ENCODE peak calls at places on chromosomes 7 and 10, in five cellular contexts. L is brain microvascular endothelial cell, U is NCI-H1436, A is AG09319, X is hypothalamus. W is an unnamed sample.

GRCh38 chr10:81873932-81874816 is 820 bp upstream of the NRG3 start:
- DNase-seq in L (peak; percentile 37), U (no peak), A (no peak), X (peak; percentile 53), W (no peak)

GRCh38 chr10:16893664-16894063 is 76.4 kb upstream of the RSU1 start:
- DNase-seq in L (no peak), U (no peak), A (no peak), X (no peak), W (no peak)

GRCh38 chr10:112383325-112383724 is 9.4 kb downstream of the ACSL5 start:
- DNase-seq in L (peak; percentile 45), U (no peak), A (peak; percentile 11), X (no peak), W (no peak)

GRCh38 chr10:97334370-97335175 is at the start of gene FRAT2:
- DNase-seq in L (peak; percentile 79), U (peak; percentile 85), A (peak; percentile 87), X (peak; percentile 91), W (no peak)

GRCh38 chr7:45177801-45178200 is 20.2 kb downstream of the RAMP3 start:
- DNase-seq in L (no peak), U (no peak), A (no peak), X (no peak), W (no peak)

GRCh38 chr10:2981361-2981801 is 86.0 kb upstream of the PFKP start:
- DNase-seq in L (no peak), U (no peak), A (no peak), X (no peak), W (no peak)

GRCh38 chr7:985915-986741 is 3.1 kb downstream of the CYP2W1 start:
- DNase-seq in L (peak; percentile 36), U (no peak), A (no peak), X (no peak), W (no peak)

GRCh38 chr10:67385566-67385965 is 310.4 kb downstream of the CTNNA3 start:
- DNase-seq in L (no peak), U (no peak), A (no peak), X (no peak), W (no peak)

GRCh38 chr10:84415539-84416244 is 87.3 kb downstream of the CCSER2 start:
- DNase-seq in L (no peak), U (no peak), A (no peak), X (no peak), W (no peak)

GRCh38 chr7:152335900-152336571 is 99.8 kb downstream of the KMT2C start:
- DNase-seq in L (no peak), U (no peak), A (no peak), X (no peak), W (no peak)

GRCh38 chr7:1192171-1192676 is 32.2 kb upstream of the ZFAND2A start:
- DNase-seq in L (peak; percentile 71), U (no peak), A (peak; percentile 16), X (no peak), W (peak; percentile 35)

GRCh38 chr10:11209810-11210141 is 192.1 kb downstream of the CELF2 start:
- DNase-seq in L (no peak), U (no peak), A (no peak), X (peak; percentile 25), W (no peak)

GRCh38 chr7:120856198-120856597 is 1.7 kb downstream of the TSPAN12 start:
- DNase-seq in L (no peak), U (no peak), A (no peak), X (no peak), W (no peak)

GRCh38 chr7:30412810-30413504 is 65.6 kb downstream of the NOD1 start:
- DNase-seq in L (peak; percentile 81), U (no peak), A (peak; percentile 67), X (peak; percentile 26), W (peak; percentile 42)

W was measured in BJ.